ENCODE peak calls at places on chromosomes 3 and 15, in eight cellular contexts. D is testis, E is stomach, S is spleen, O is IMR-90, K is prostate gland, V is A549, M is Peyer's patch. A is an unnamed sample.

GRCh38 chr3:32126305-32127015 is 20.0 kb downstream of the GPD1L start:
- DNase-seq in D (no peak), E (no peak), S (no peak), O (no peak), K (no peak), V (no peak), M (no peak), A (no peak)

GRCh38 chr3:183587337-183587736 is 31.8 kb upstream of the KLHL6 start:
- DNase-seq in D (no peak), E (no peak), S (no peak), O (no peak), K (no peak), V (no peak), M (no peak), A (peak; percentile 55)

GRCh38 chr3:134651347-134652041 is 672 bp upstream of the KY start:
- DNase-seq in D (no peak), E (peak; percentile 69), S (no peak), O (peak; percentile 26), K (peak; percentile 15), V (no peak), M (no peak), A (no peak)

GRCh38 chr3:99789322-99789721 is 28.3 kb upstream of the CMSS1 start:
- DNase-seq in D (peak; percentile 59), E (no peak), S (no peak), O (peak; percentile 67), K (no peak), V (peak; percentile 33), M (peak; percentile 17), A (peak; percentile 49)

GRCh38 chr3:59607628-59608027 is 557.8 kb upstream of the CFAP20DC start:
- DNase-seq in D (no peak), E (no peak), S (no peak), O (peak; percentile 16), K (no peak), V (no peak), M (no peak), A (no peak)

GRCh38 chr3:51966941-51967383 is 292 bp downstream of the PCBP4 start:
- DNase-seq in D (no peak), E (no peak), S (no peak), O (no peak), K (no peak), V (no peak), M (no peak), A (no peak)

GRCh38 chr3:150535204-150535603 is 11.1 kb downstream of the SERP1 start:
- DNase-seq in D (no peak), E (no peak), S (no peak), O (no peak), K (no peak), V (no peak), M (no peak), A (no peak)

GRCh38 chr3:169146112-169146665 is 517.3 kb downstream of the MECOM start:
- DNase-seq in D (peak; percentile 48), E (peak; percentile 73), S (peak; percentile 83), O (peak; percentile 64), K (peak; percentile 68), V (peak; percentile 24), M (no peak), A (peak; percentile 3)

GRCh38 chr3:130892759-130893239 is 1.1 kb upstream of the ATP2C1 start:
- DNase-seq in D (peak; percentile 90), E (peak; percentile 74), S (no peak), O (peak; percentile 79), K (peak; percentile 83), V (peak; percentile 73), M (peak; percentile 81), A (peak; percentile 87)

GRCh38 chr3:50256978-50257890 is 11.7 kb upstream of the SEMA3B start:
- DNase-seq in D (peak; percentile 53), E (peak; percentile 66), S (no peak), O (no peak), K (no peak), V (no peak), M (no peak), A (peak; percentile 62)

GRCh38 chr3:12515631-12516030 is 29.7 kb downstream of the MKRN2OS start:
- DNase-seq in D (no peak), E (no peak), S (no peak), O (no peak), K (no peak), V (no peak), M (no peak), A (no peak)

GRCh38 chr3:54567949-54568348 is 359.9 kb downstream of the LRTM1 start:
- DNase-seq in D (peak; percentile 15), E (no peak), S (no peak), O (no peak), K (no peak), V (no peak), M (no peak), A (no peak)

GRCh38 chr3:33717866-33718594 is at the start of gene CLASP2:
- DNase-seq in D (peak; percentile 93), E (peak; percentile 90), S (peak; percentile 97), O (peak; percentile 86), K (peak; percentile 79), V (peak; percentile 89), M (peak; percentile 91), A (peak; percentile 93)

GRCh38 chr3:164231718-164232117 is 846.6 kb downstream of the SI start:
- DNase-seq in D (no peak), E (no peak), S (no peak), O (no peak), K (no peak), V (no peak), M (no peak), A (no peak)

GRCh38 chr15:97858278-97858677 is 102.2 kb upstream of the ARRDC4 start:
- DNase-seq in D (no peak), E (no peak), S (no peak), O (no peak), K (no peak), V (no peak), M (no peak), A (no peak)

GRCh38 chr3:8996681-8997121 is 33.4 kb upstream of the RAD18 start:
- DNase-seq in D (peak; percentile 85), E (peak; percentile 71), S (peak; percentile 56), O (peak; percentile 39), K (peak; percentile 21), V (no peak), M (no peak), A (no peak)

GRCh38 chr3:118991775-118992174 is 42.9 kb downstream of the IGSF11 start:
- DNase-seq in D (peak; percentile 82), E (peak; percentile 28), S (no peak), O (no peak), K (no peak), V (no peak), M (no peak), A (no peak)

GRCh38 chr15:89378699-89379422 is 44.2 kb upstream of the POLG start:
- DNase-seq in D (peak; percentile 65), E (no peak), S (peak; percentile 70), O (no peak), K (no peak), V (no peak), M (no peak), A (no peak)

GRCh38 chr3:25967385-25967784 is 177.5 kb downstream of the OXSM start:
- DNase-seq in D (no peak), E (no peak), S (no peak), O (no peak), K (no peak), V (no peak), M (no peak), A (no peak)

GRCh38 chr3:189099031-189099471 is 72.7 kb upstream of the TPRG1 start:
- DNase-seq in D (peak; percentile 83), E (no peak), S (peak; percentile 64), O (no peak), K (no peak), V (no peak), M (no peak), A (no peak)
- H3K4me3 ChIP-seq in D (no peak overlapping the region), E (no peak overlapping the region), S (no peak overlapping the region), O (no peak overlapping the region), K (no peak overlapping the region), V (no peak overlapping the region), M (no peak overlapping the region), A (no peak overlapping the region)

DNA sequence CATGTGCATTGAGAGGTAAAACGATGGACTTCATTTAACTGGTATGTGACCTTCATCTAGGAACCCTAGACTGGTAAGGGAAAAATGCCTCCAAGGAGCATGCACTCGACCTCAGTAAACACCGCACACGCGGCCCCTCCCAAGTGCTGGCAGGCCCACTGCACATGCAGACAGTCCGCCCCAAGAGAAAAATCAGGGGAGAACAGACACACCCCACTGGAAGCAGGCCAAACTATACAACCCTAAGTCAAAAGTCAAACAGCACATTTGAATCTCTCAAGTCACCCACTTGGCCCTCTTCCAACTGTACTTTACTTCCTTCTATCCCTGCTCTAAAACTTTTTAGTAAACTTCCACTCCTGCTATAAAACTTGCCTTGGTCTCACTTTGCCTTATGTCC is 250.1 kb upstream of the HES1 start:
- DNase-seq in D (no peak), E (peak; percentile 83), S (no peak), O (no peak), K (no peak), V (no peak), M (no peak), A (no peak)
- TF ChIP-seq POLR2A in D (no peak), E (no peak), S (no peak), O (no peak), K (no peak), V (no peak), M (no peak), A (no peak)

DNA sequence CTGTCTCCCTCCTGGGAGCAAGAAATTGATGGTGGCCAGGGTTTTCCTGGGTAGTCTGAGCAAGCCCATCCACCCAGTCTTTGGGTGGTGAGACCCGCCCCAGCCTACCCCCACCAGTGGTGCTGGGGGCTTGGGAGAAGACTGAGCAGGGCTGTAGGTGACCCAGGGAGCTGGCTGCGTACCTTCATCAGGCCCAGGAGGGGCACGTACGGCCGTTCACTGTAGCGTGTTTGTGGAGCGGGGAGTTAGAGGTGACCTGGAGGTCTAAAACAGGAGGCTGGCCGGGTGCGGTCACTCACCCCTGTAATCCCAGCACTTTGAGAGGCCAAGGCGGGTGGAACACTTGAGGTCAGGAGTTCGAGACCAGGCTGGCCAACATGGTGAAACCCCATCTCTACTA is 11.5 kb downstream of the LOXL1 start:
- DNase-seq in D (no peak), E (no peak), S (peak; percentile 48), O (no peak), K (no peak), V (no peak), M (no peak), A (no peak)
- H3K4me3 ChIP-seq in D (no peak overlapping the region), E (no peak overlapping the region), S (no peak overlapping the region), O (no peak overlapping the region), K (no peak overlapping the region), V (no peak overlapping the region), M (no peak overlapping the region), A (no peak overlapping the region)

DNA sequence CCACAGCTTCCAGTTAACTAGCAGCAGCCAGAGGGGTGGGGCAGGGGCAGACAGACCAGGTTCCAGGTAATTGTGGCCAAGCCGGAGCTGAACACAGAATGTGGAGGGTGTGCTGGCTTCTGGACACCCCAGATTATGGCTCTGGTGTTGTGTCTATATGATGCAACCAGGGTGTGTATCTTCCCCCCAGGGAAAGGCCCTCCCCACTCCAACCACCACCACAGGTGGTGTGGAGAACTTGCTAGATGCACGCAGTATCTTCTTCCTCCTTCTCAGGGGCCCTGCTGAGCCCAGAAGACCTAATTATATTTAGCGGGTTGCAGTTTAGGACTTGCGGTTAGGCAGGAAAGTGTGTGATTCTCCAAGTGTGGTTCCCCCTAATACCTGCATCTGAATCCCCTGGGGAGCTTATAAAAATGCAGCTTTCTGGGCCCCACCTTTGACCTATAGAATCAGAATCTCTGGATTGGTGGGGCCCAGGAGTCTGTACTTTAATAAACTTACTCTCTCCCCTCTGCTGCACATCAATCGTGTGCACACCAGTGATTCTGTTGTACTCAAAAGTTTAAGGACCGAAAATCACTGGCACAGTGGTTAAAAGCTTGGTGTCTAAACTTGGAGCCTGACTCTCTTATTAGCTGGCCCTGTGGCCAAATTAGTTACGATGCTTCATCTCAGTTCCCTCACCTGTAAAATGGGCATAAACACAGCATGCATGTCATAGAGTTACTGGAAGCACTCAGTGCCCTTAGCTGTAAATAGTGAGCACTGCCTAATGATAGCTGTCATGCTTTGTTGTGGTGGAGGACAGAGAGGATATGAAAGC is 379.1 kb upstream of the PROK2 start:
- DNase-seq in D (no peak), E (no peak), S (peak; percentile 84), O (no peak), K (no peak), V (no peak), M (peak; percentile 74), A (peak; percentile 83)
- TF ChIP-seq POLR2A in D (no peak), E (no peak), S (no peak), O (no peak), K (no peak), V (no peak), M (no peak), A (no peak)

A was measured in NB4.